ENCODE peak calls at places on chromosome 7, in four cellular contexts. One of them, this sample, is unnamed.

GRCh38 chr7:19404912-19405329 is 259.7 kb upstream of the FERD3L start:
- DNase-seq in progenitor cell of endocrine pancreas: no peak
- DNase-seq in lower leg skin: no peak
- DNase-seq in AG10803: peak
- DNase-seq in this sample: peak

GRCh38 chr7:112112822-112113255 is 93.4 kb downstream of the DOCK4 start:
- DNase-seq in progenitor cell of endocrine pancreas: no peak
- DNase-seq in AG10803: peak
- DNase-seq in lower leg skin: no peak
- DNase-seq in this sample: no peak

GRCh38 chr7:118872568-118872967 is 648.1 kb downstream of the ANKRD7 start:
- DNase-seq in progenitor cell of endocrine pancreas: no peak
- DNase-seq in AG10803: no peak
- DNase-seq in lower leg skin: no peak
- DNase-seq in this sample: peak

GRCh38 chr7:88111136-88111748 is 108.6 kb downstream of the SRI start:
- DNase-seq in lower leg skin: no peak
- DNase-seq in progenitor cell of endocrine pancreas: no peak
- DNase-seq in AG10803: peak
- DNase-seq in this sample: no peak

GRCh38 chr7:158812684-158813083 is 16.6 kb downstream of the ESYT2 start:
- DNase-seq in AG10803: no peak
- DNase-seq in lower leg skin: no peak
- DNase-seq in progenitor cell of endocrine pancreas: no peak
- DNase-seq in this sample: no peak

GRCh38 chr7:27560706-27561235 is 101.9 kb downstream of the HIBADH start:
- DNase-seq in progenitor cell of endocrine pancreas: no peak
- DNase-seq in AG10803: peak
- DNase-seq in lower leg skin: no peak
- DNase-seq in this sample: no peak

GRCh38 chr7:50349963-50350944 is 45.7 kb downstream of the IKZF1 start:
- DNase-seq in lower leg skin: no peak
- DNase-seq in progenitor cell of endocrine pancreas: no peak
- DNase-seq in AG10803: no peak
- DNase-seq in this sample: no peak

GRCh38 chr7:106126170-106126938 is 14.2 kb upstream of the SYPL1 start:
- DNase-seq in lower leg skin: no peak
- DNase-seq in progenitor cell of endocrine pancreas: no peak
- DNase-seq in AG10803: peak
- DNase-seq in this sample: peak

GRCh38 chr7:50262916-50263690 is 41.4 kb upstream of the IKZF1 start:
- DNase-seq in lower leg skin: no peak
- DNase-seq in AG10803: no peak
- DNase-seq in progenitor cell of endocrine pancreas: no peak
- DNase-seq in this sample: no peak

GRCh38 chr7:140672382-140673062 is at the start of gene ADCK2:
- DNase-seq in lower leg skin: no peak
- DNase-seq in progenitor cell of endocrine pancreas: no peak
- DNase-seq in AG10803: peak
- DNase-seq in this sample: peak

GRCh38 chr7:155660059-155660757 is 15.7 kb downstream of the RBM33 start:
- DNase-seq in lower leg skin: no peak
- DNase-seq in AG10803: no peak
- DNase-seq in progenitor cell of endocrine pancreas: no peak
- DNase-seq in this sample: no peak

GRCh38 chr7:75920431-75921161 is 5.6 kb downstream of the POR start:
- DNase-seq in lower leg skin: no peak
- DNase-seq in progenitor cell of endocrine pancreas: no peak
- DNase-seq in AG10803: no peak
- DNase-seq in this sample: no peak

GRCh38 chr7:35704261-35704660 is 9.3 kb upstream of the HERPUD2 start:
- DNase-seq in progenitor cell of endocrine pancreas: no peak
- DNase-seq in AG10803: no peak
- DNase-seq in lower leg skin: no peak
- DNase-seq in this sample: no peak
- TF ChIP-seq CTCF in progenitor cell of endocrine pancreas: no peak
- TF ChIP-seq CTCF in AG10803: no peak
- TF ChIP-seq CTCF in lower leg skin: no peak
- TF ChIP-seq CTCF in this sample: no peak

GRCh38 chr7:149377386-149377785 is 83.5 kb downstream of the ZNF777 start:
- DNase-seq in lower leg skin: no peak
- DNase-seq in AG10803: no peak
- DNase-seq in progenitor cell of endocrine pancreas: no peak
- DNase-seq in this sample: no peak

GRCh38 chr7:149375234-149376008 is 85.4 kb downstream of the ZNF777 start:
- DNase-seq in AG10803: no peak
- DNase-seq in lower leg skin: no peak
- DNase-seq in progenitor cell of endocrine pancreas: no peak
- DNase-seq in this sample: no peak

GRCh38 chr7:149379625-149380024 is 81.2 kb downstream of the ZNF777 start:
- DNase-seq in progenitor cell of endocrine pancreas: no peak
- DNase-seq in lower leg skin: no peak
- DNase-seq in AG10803: no peak
- DNase-seq in this sample: no peak

GRCh38 chr7:149385195-149385955 is 75.5 kb downstream of the ZNF777 start:
- DNase-seq in lower leg skin: no peak
- DNase-seq in progenitor cell of endocrine pancreas: no peak
- DNase-seq in AG10803: no peak
- DNase-seq in this sample: no peak

DNA sequence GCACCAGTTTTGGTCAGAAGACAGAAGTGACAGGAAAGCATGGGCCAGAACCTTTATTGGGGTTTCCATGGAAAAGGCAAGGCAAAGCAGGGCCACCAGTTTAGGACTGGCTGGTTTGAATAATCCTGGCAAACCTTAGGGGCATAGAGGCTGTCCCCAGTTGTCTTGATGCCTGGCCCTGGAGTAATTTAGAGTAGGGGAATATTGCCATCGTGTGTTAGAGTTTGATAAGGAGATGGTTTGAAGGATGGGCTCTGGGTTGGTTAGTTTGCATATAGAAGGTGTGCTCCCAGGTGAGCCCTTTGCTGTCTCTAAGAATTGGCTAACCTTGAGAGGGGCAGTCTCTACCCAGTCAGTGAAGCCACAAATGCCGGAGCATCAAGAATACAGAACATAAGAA is 79.6 kb downstream of the ZNF777 start:
- DNase-seq in lower leg skin: no peak
- DNase-seq in progenitor cell of endocrine pancreas: no peak
- DNase-seq in AG10803: no peak
- DNase-seq in this sample: no peak
- TF ChIP-seq CTCF in lower leg skin: no peak
- TF ChIP-seq CTCF in progenitor cell of endocrine pancreas: no peak
- TF ChIP-seq CTCF in AG10803: no peak
- TF ChIP-seq CTCF in this sample: no peak

GRCh38 chr7:45036801-45037200 is 36.8 kb downstream of the CCM2 start:
- DNase-seq in lower leg skin: peak
- DNase-seq in progenitor cell of endocrine pancreas: no peak
- DNase-seq in AG10803: no peak
- DNase-seq in this sample: no peak
- TF ChIP-seq CTCF in lower leg skin: no peak
- TF ChIP-seq CTCF in progenitor cell of endocrine pancreas: no peak
- TF ChIP-seq CTCF in AG10803: no peak
- TF ChIP-seq CTCF in this sample: no peak

GRCh38 chr7:126699707-126700106 is 553.0 kb downstream of the GRM8 start:
- DNase-seq in lower leg skin: no peak
- DNase-seq in progenitor cell of endocrine pancreas: no peak
- DNase-seq in AG10803: no peak
- DNase-seq in this sample: no peak
- TF ChIP-seq CTCF in lower leg skin: no peak
- TF ChIP-seq CTCF in progenitor cell of endocrine pancreas: no peak
- TF ChIP-seq CTCF in AG10803: no peak
- TF ChIP-seq CTCF in this sample: no peak

DNA sequence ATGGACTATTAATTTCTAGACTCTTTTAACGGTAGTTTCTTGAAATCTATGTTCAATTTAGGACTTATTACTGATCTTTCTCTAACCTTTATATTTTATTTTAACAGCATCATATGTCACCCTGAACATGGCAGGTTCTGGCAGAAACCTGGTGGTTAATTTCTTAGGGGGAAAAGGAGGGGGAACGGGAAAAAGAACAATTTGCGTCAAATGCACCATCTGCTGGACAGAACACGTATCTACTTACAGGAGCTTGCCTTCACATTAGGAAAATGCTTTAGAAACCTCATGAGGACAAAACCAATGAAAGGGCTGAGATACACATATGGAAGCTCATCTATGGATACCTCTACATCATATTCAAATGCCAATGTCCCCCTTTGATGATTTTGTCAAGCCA is 171.3 kb downstream of the GRM3 start:
- DNase-seq in progenitor cell of endocrine pancreas: no peak
- DNase-seq in AG10803: peak
- DNase-seq in lower leg skin: no peak
- DNase-seq in this sample: peak
- TF ChIP-seq CTCF in progenitor cell of endocrine pancreas: peak
- TF ChIP-seq CTCF in AG10803: peak
- TF ChIP-seq CTCF in lower leg skin: no peak
- TF ChIP-seq CTCF in this sample: no peak

GRCh38 chr7:40865441-40866233 is 730.8 kb downstream of the SUGCT start:
- DNase-seq in progenitor cell of endocrine pancreas: no peak
- DNase-seq in AG10803: no peak
- DNase-seq in lower leg skin: no peak
- DNase-seq in this sample: no peak

GRCh38 chr7:40870108-40870507 is 735.3 kb downstream of the SUGCT start:
- DNase-seq in AG10803: peak
- DNase-seq in lower leg skin: no peak
- DNase-seq in progenitor cell of endocrine pancreas: no peak
- DNase-seq in this sample: no peak

DNA sequence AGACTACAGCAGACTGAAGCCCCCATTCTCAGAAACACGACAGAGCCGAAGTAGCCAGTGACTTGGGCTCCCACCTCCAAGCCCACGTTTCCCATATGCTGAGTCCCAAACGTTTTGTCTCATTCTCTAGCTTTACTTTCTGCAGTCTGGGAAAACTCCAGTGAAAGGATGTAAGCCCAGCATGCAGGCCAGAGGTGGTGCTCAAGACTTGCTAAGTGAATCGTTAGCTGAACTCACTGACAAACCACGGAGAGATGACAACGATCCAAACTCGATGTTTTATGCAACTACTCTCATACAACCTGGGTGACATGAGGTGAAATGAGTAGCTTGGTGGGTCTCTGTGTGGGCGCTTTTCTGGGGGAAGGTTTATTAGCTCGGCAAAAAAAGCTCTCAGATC is 731.8 kb downstream of the SUGCT start:
- DNase-seq in AG10803: peak
- DNase-seq in lower leg skin: no peak
- DNase-seq in progenitor cell of endocrine pancreas: no peak
- DNase-seq in this sample: no peak
- TF ChIP-seq CTCF in AG10803: peak
- TF ChIP-seq CTCF in lower leg skin: no peak
- TF ChIP-seq CTCF in progenitor cell of endocrine pancreas: no peak
- TF ChIP-seq CTCF in this sample: no peak

DNA sequence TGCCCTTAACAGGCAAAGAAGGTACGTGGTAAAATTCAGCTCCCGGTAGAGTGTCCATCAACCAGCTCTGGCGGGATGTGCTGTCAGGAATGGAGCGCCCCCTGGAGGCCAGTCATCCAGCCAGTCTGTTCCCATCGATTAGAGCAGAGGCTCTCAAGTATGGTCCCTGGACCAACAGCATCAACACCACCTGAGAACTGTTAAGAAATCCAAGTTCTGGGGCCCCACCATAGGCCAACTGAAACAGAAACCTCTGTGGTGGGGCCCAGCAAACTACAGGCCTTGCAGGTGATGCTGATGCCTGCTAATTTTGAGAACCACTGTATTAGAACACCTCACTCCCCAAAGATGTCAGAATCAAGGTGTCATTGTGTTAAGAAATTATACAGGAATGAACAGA is 109.2 kb downstream of the DPY19L1 start:
- DNase-seq in progenitor cell of endocrine pancreas: peak
- DNase-seq in lower leg skin: no peak
- DNase-seq in AG10803: peak
- DNase-seq in this sample: peak
- TF ChIP-seq CTCF in progenitor cell of endocrine pancreas: peak
- TF ChIP-seq CTCF in lower leg skin: no peak
- TF ChIP-seq CTCF in AG10803: peak
- TF ChIP-seq CTCF in this sample: peak

GRCh38 chr7:131546583-131547111 is 9.8 kb downstream of the PODXL start:
- DNase-seq in progenitor cell of endocrine pancreas: no peak
- DNase-seq in lower leg skin: no peak
- DNase-seq in AG10803: no peak
- DNase-seq in this sample: peak

GRCh38 chr7:131544021-131544420 is 12.4 kb downstream of the PODXL start:
- DNase-seq in lower leg skin: no peak
- DNase-seq in AG10803: no peak
- DNase-seq in progenitor cell of endocrine pancreas: no peak
- DNase-seq in this sample: no peak

GRCh38 chr7:131546126-131546525 is 10.3 kb downstream of the PODXL start:
- DNase-seq in lower leg skin: no peak
- DNase-seq in AG10803: peak
- DNase-seq in progenitor cell of endocrine pancreas: no peak
- DNase-seq in this sample: peak

GRCh38 chr7:131543298-131543697 is 13.1 kb downstream of the PODXL start:
- DNase-seq in AG10803: no peak
- DNase-seq in lower leg skin: no peak
- DNase-seq in progenitor cell of endocrine pancreas: no peak
- DNase-seq in this sample: no peak

GRCh38 chr7:131544449-131545425 is 11.7 kb downstream of the PODXL start:
- DNase-seq in progenitor cell of endocrine pancreas: no peak
- DNase-seq in AG10803: peak
- DNase-seq in lower leg skin: no peak
- DNase-seq in this sample: no peak
- TF ChIP-seq CTCF in progenitor cell of endocrine pancreas: peak
- TF ChIP-seq CTCF in AG10803: peak
- TF ChIP-seq CTCF in lower leg skin: no peak
- TF ChIP-seq CTCF in this sample: no peak

GRCh38 chr7:8817448-8818036 is 384.1 kb downstream of the NXPH1 start:
- DNase-seq in AG10803: no peak
- DNase-seq in lower leg skin: no peak
- DNase-seq in progenitor cell of endocrine pancreas: no peak
- DNase-seq in this sample: no peak

GRCh38 chr7:8823486-8823885 is 390.1 kb downstream of the NXPH1 start:
- DNase-seq in AG10803: no peak
- DNase-seq in lower leg skin: no peak
- DNase-seq in progenitor cell of endocrine pancreas: no peak
- DNase-seq in this sample: no peak

GRCh38 chr7:8827329-8827728 is 393.9 kb downstream of the NXPH1 start:
- DNase-seq in lower leg skin: no peak
- DNase-seq in progenitor cell of endocrine pancreas: no peak
- DNase-seq in AG10803: no peak
- DNase-seq in this sample: no peak

DNA sequence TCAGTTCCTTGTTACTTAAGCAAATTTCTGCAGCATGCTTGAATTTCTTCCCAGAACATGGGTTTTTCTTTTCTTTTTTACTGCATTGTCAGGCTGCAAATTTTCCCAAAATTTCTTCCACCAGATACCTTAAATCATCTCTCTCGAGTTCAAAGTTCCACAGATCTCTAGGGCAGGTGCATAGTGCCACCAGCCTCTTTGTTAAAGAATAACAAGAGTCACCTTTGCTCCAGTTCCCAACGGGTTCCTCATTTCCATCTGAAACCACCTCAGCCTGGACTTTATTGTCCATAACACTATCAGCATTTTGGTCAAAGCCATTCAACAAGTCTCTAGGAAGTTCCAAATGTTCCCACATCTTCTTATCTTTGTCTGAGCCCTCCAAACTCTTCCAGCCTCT is 389.2 kb downstream of the NXPH1 start:
- DNase-seq in AG10803: no peak
- DNase-seq in lower leg skin: no peak
- DNase-seq in progenitor cell of endocrine pancreas: no peak
- DNase-seq in this sample: no peak
- TF ChIP-seq CTCF in AG10803: no peak
- TF ChIP-seq CTCF in lower leg skin: no peak
- TF ChIP-seq CTCF in progenitor cell of endocrine pancreas: no peak
- TF ChIP-seq CTCF in this sample: no peak

This sample was measured in Calu3.